ENCODE peak calls at places on chromosomes 12 and 14, in nine cellular contexts. One of them, this sample, is unnamed.

GRCh38 chr14:104551851-104552737 is 27.5 kb upstream of the C14orf180 start:
- DNase-seq in thoracic aorta: no peak
- DNase-seq in epithelial cell of proximal tubule: no peak
- DNase-seq in tibial artery: peak
- DNase-seq in left ventricle myocardium inferior: peak
- DNase-seq in B cell: peak
- DNase-seq in HL-60: no peak
- DNase-seq in cardiac muscle cell: no peak
- DNase-seq in H9: no peak
- DNase-seq in this sample: peak

GRCh38 chr12:91203610-91204009 is 21.0 kb upstream of the DCN start:
- DNase-seq in thoracic aorta: no peak
- DNase-seq in epithelial cell of proximal tubule: no peak
- DNase-seq in tibial artery: no peak
- DNase-seq in left ventricle myocardium inferior: no peak
- DNase-seq in B cell: no peak
- DNase-seq in HL-60: no peak
- DNase-seq in cardiac muscle cell: no peak
- DNase-seq in H9: no peak
- DNase-seq in this sample: no peak

GRCh38 chr12:32895688-32896437 is 714 bp downstream of the PKP2 start:
- DNase-seq in thoracic aorta: no peak
- DNase-seq in epithelial cell of proximal tubule: no peak
- DNase-seq in tibial artery: no peak
- DNase-seq in left ventricle myocardium inferior: peak
- DNase-seq in B cell: peak
- DNase-seq in HL-60: no peak
- DNase-seq in cardiac muscle cell: peak
- DNase-seq in H9: peak
- DNase-seq in this sample: no peak

GRCh38 chr12:124039276-124039675 is 66.3 kb downstream of the ZNF664 start:
- DNase-seq in thoracic aorta: no peak
- DNase-seq in epithelial cell of proximal tubule: no peak
- DNase-seq in tibial artery: no peak
- DNase-seq in left ventricle myocardium inferior: no peak
- DNase-seq in B cell: no peak
- DNase-seq in HL-60: no peak
- DNase-seq in cardiac muscle cell: peak
- DNase-seq in H9: no peak
- DNase-seq in this sample: no peak

GRCh38 chr14:36520601-36521525 is 831 bp upstream of the NKX2-1 start:
- DNase-seq in thoracic aorta: no peak
- DNase-seq in epithelial cell of proximal tubule: no peak
- DNase-seq in tibial artery: no peak
- DNase-seq in left ventricle myocardium inferior: no peak
- DNase-seq in B cell: peak
- DNase-seq in HL-60: no peak
- DNase-seq in cardiac muscle cell: peak
- DNase-seq in H9: peak
- DNase-seq in this sample: no peak

GRCh38 chr14:100585448-100586152 is 1.6 kb downstream of the BEGAIN start:
- DNase-seq in thoracic aorta: no peak
- DNase-seq in epithelial cell of proximal tubule: no peak
- DNase-seq in tibial artery: peak
- DNase-seq in left ventricle myocardium inferior: peak
- DNase-seq in B cell: no peak
- DNase-seq in HL-60: no peak
- DNase-seq in cardiac muscle cell: no peak
- DNase-seq in H9: no peak
- DNase-seq in this sample: peak

GRCh38 chr12:131229426-131230339 is 276.0 kb downstream of the ADGRD1 start:
- DNase-seq in thoracic aorta: no peak
- DNase-seq in epithelial cell of proximal tubule: no peak
- DNase-seq in tibial artery: no peak
- DNase-seq in left ventricle myocardium inferior: peak
- DNase-seq in B cell: no peak
- DNase-seq in HL-60: no peak
- DNase-seq in cardiac muscle cell: no peak
- DNase-seq in H9: peak
- DNase-seq in this sample: peak

GRCh38 chr14:71602524-71602923 is 329.7 kb upstream of the RGS6 start:
- DNase-seq in thoracic aorta: no peak
- DNase-seq in epithelial cell of proximal tubule: no peak
- DNase-seq in tibial artery: no peak
- DNase-seq in left ventricle myocardium inferior: no peak
- DNase-seq in B cell: no peak
- DNase-seq in HL-60: no peak
- DNase-seq in cardiac muscle cell: no peak
- DNase-seq in H9: no peak
- DNase-seq in this sample: no peak

GRCh38 chr14:95531473-95531872 is 3.4 kb upstream of the GLRX5 start:
- DNase-seq in thoracic aorta: no peak
- DNase-seq in epithelial cell of proximal tubule: no peak
- DNase-seq in tibial artery: no peak
- DNase-seq in left ventricle myocardium inferior: no peak
- DNase-seq in B cell: no peak
- DNase-seq in HL-60: no peak
- DNase-seq in cardiac muscle cell: peak
- DNase-seq in H9: no peak
- DNase-seq in this sample: no peak

GRCh38 chr12:19739195-19739776 is 300.0 kb downstream of the AEBP2 start:
- DNase-seq in thoracic aorta: peak
- DNase-seq in epithelial cell of proximal tubule: no peak
- DNase-seq in tibial artery: no peak
- DNase-seq in left ventricle myocardium inferior: no peak
- DNase-seq in B cell: no peak
- DNase-seq in HL-60: no peak
- DNase-seq in cardiac muscle cell: peak
- DNase-seq in H9: no peak
- DNase-seq in this sample: no peak

GRCh38 chr12:12715128-12715458 is 2.1 kb upstream of the CDKN1B start:
- DNase-seq in thoracic aorta: no peak
- DNase-seq in epithelial cell of proximal tubule: no peak
- DNase-seq in tibial artery: no peak
- DNase-seq in left ventricle myocardium inferior: no peak
- DNase-seq in B cell: no peak
- DNase-seq in HL-60: no peak
- DNase-seq in cardiac muscle cell: no peak
- DNase-seq in H9: no peak
- DNase-seq in this sample: no peak

GRCh38 chr12:85002778-85003296 is 33.2 kb downstream of the TSPAN19 start:
- DNase-seq in thoracic aorta: no peak
- DNase-seq in epithelial cell of proximal tubule: no peak
- DNase-seq in tibial artery: no peak
- DNase-seq in left ventricle myocardium inferior: no peak
- DNase-seq in B cell: no peak
- DNase-seq in HL-60: no peak
- DNase-seq in cardiac muscle cell: no peak
- DNase-seq in H9: no peak
- DNase-seq in this sample: no peak
- TF ChIP-seq CTCF in thoracic aorta: no peak
- TF ChIP-seq CTCF in epithelial cell of proximal tubule: no peak
- TF ChIP-seq CTCF in tibial artery: no peak
- TF ChIP-seq CTCF in left ventricle myocardium inferior: no peak
- TF ChIP-seq CTCF in B cell: no peak
- TF ChIP-seq CTCF in HL-60: no peak
- TF ChIP-seq CTCF in cardiac muscle cell: no peak
- TF ChIP-seq CTCF in H9: no peak
- TF ChIP-seq CTCF in this sample: no peak

GRCh38 chr12:26058308-26058707 is 66.5 kb downstream of the BHLHE41 start:
- DNase-seq in thoracic aorta: no peak
- DNase-seq in epithelial cell of proximal tubule: no peak
- DNase-seq in tibial artery: no peak
- DNase-seq in left ventricle myocardium inferior: no peak
- DNase-seq in B cell: no peak
- DNase-seq in HL-60: no peak
- DNase-seq in cardiac muscle cell: no peak
- DNase-seq in H9: no peak
- DNase-seq in this sample: no peak
- TF ChIP-seq CTCF in thoracic aorta: no peak
- TF ChIP-seq CTCF in epithelial cell of proximal tubule: peak
- TF ChIP-seq CTCF in tibial artery: no peak
- TF ChIP-seq CTCF in left ventricle myocardium inferior: no peak
- TF ChIP-seq CTCF in B cell: no peak
- TF ChIP-seq CTCF in HL-60: no peak
- TF ChIP-seq CTCF in cardiac muscle cell: no peak
- TF ChIP-seq CTCF in H9: peak
- TF ChIP-seq CTCF in this sample: peak

GRCh38 chr14:53478174-53478573 is 325.1 kb upstream of the DDHD1 start:
- DNase-seq in thoracic aorta: no peak
- DNase-seq in epithelial cell of proximal tubule: no peak
- DNase-seq in tibial artery: no peak
- DNase-seq in left ventricle myocardium inferior: no peak
- DNase-seq in B cell: no peak
- DNase-seq in HL-60: no peak
- DNase-seq in cardiac muscle cell: no peak
- DNase-seq in H9: no peak
- DNase-seq in this sample: no peak

GRCh38 chr14:53472306-53472705 is 319.2 kb upstream of the DDHD1 start:
- DNase-seq in thoracic aorta: no peak
- DNase-seq in epithelial cell of proximal tubule: no peak
- DNase-seq in tibial artery: no peak
- DNase-seq in left ventricle myocardium inferior: no peak
- DNase-seq in B cell: no peak
- DNase-seq in HL-60: no peak
- DNase-seq in cardiac muscle cell: no peak
- DNase-seq in H9: no peak
- DNase-seq in this sample: no peak

GRCh38 chr14:53470351-53471043 is 317.4 kb upstream of the DDHD1 start:
- DNase-seq in thoracic aorta: no peak
- DNase-seq in epithelial cell of proximal tubule: no peak
- DNase-seq in tibial artery: no peak
- DNase-seq in left ventricle myocardium inferior: peak
- DNase-seq in B cell: no peak
- DNase-seq in HL-60: no peak
- DNase-seq in cardiac muscle cell: peak
- DNase-seq in H9: no peak
- DNase-seq in this sample: no peak

GRCh38 chr14:53468876-53469275 is 315.8 kb upstream of the DDHD1 start:
- DNase-seq in thoracic aorta: no peak
- DNase-seq in epithelial cell of proximal tubule: no peak
- DNase-seq in tibial artery: no peak
- DNase-seq in left ventricle myocardium inferior: no peak
- DNase-seq in B cell: no peak
- DNase-seq in HL-60: no peak
- DNase-seq in cardiac muscle cell: no peak
- DNase-seq in H9: no peak
- DNase-seq in this sample: no peak

DNA sequence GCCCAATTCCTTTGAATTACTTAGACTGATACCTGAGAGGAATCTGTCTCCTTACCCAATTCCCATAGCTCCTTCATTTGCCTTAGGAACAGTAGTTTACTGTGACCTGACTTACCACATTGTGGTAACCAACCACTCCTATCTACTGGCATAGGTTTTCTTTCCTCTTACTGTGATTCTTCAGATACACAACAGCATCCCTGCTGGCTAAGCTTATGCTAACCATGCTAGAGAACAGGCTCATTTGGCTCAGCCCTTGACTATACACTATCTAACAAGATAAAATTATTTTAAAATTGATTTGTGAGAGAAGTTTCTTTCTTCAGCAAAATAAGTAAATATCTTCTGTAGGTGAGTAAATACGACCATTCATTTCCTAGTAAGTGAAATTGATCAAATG is 320.4 kb upstream of the DDHD1 start:
- DNase-seq in thoracic aorta: no peak
- DNase-seq in epithelial cell of proximal tubule: no peak
- DNase-seq in tibial artery: no peak
- DNase-seq in left ventricle myocardium inferior: no peak
- DNase-seq in B cell: no peak
- DNase-seq in HL-60: no peak
- DNase-seq in cardiac muscle cell: no peak
- DNase-seq in H9: no peak
- DNase-seq in this sample: no peak
- TF ChIP-seq CTCF in thoracic aorta: no peak
- TF ChIP-seq CTCF in epithelial cell of proximal tubule: peak
- TF ChIP-seq CTCF in tibial artery: no peak
- TF ChIP-seq CTCF in left ventricle myocardium inferior: no peak
- TF ChIP-seq CTCF in B cell: no peak
- TF ChIP-seq CTCF in HL-60: no peak
- TF ChIP-seq CTCF in cardiac muscle cell: no peak
- TF ChIP-seq CTCF in H9: peak
- TF ChIP-seq CTCF in this sample: no peak

GRCh38 chr12:120358412-120359158 is 10.4 kb downstream of the MSI1 start:
- DNase-seq in thoracic aorta: no peak
- DNase-seq in epithelial cell of proximal tubule: no peak
- DNase-seq in tibial artery: peak
- DNase-seq in left ventricle myocardium inferior: no peak
- DNase-seq in B cell: no peak
- DNase-seq in HL-60: no peak
- DNase-seq in cardiac muscle cell: no peak
- DNase-seq in H9: peak
- DNase-seq in this sample: no peak

GRCh38 chr12:120357104-120357503 is 11.9 kb downstream of the MSI1 start:
- DNase-seq in thoracic aorta: no peak
- DNase-seq in epithelial cell of proximal tubule: no peak
- DNase-seq in tibial artery: no peak
- DNase-seq in left ventricle myocardium inferior: no peak
- DNase-seq in B cell: no peak
- DNase-seq in HL-60: no peak
- DNase-seq in cardiac muscle cell: no peak
- DNase-seq in H9: no peak
- DNase-seq in this sample: no peak

GRCh38 chr12:120353556-120354317 is 15.2 kb downstream of the MSI1 start:
- DNase-seq in thoracic aorta: no peak
- DNase-seq in epithelial cell of proximal tubule: no peak
- DNase-seq in tibial artery: no peak
- DNase-seq in left ventricle myocardium inferior: no peak
- DNase-seq in B cell: no peak
- DNase-seq in HL-60: no peak
- DNase-seq in cardiac muscle cell: no peak
- DNase-seq in H9: no peak
- DNase-seq in this sample: no peak

GRCh38 chr12:120359159-120359527 is 9.8 kb downstream of the MSI1 start:
- DNase-seq in thoracic aorta: no peak
- DNase-seq in epithelial cell of proximal tubule: no peak
- DNase-seq in tibial artery: no peak
- DNase-seq in left ventricle myocardium inferior: no peak
- DNase-seq in B cell: no peak
- DNase-seq in HL-60: no peak
- DNase-seq in cardiac muscle cell: no peak
- DNase-seq in H9: no peak
- DNase-seq in this sample: no peak

DNA sequence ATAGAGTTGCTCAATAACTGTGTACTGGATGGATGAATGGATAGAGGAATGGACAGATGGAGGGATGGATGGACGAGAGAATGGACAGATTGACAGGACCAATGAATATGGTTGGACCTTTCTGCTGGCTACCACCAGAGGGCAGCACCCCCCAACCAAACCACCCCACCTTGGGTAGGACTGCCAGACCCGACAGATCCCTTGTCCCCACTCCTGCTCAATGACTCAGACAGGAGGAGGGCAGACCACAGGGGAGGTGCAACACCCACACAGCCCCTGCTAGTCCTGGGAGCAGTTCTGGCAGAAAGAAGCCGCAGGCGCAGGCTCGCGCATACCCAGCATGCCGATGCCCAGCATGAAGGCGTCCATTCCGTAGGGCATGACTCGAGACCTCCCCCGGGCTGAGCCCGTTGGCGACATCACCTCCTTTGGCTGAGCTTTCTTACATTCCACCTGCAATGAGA is 12.4 kb downstream of the MSI1 start:
- DNase-seq in thoracic aorta: no peak
- DNase-seq in epithelial cell of proximal tubule: peak
- DNase-seq in tibial artery: peak
- DNase-seq in left ventricle myocardium inferior: peak
- DNase-seq in B cell: peak
- DNase-seq in HL-60: peak
- DNase-seq in cardiac muscle cell: peak
- DNase-seq in H9: peak
- DNase-seq in this sample: no peak
- TF ChIP-seq CTCF in thoracic aorta: peak
- TF ChIP-seq CTCF in epithelial cell of proximal tubule: peak
- TF ChIP-seq CTCF in tibial artery: peak
- TF ChIP-seq CTCF in left ventricle myocardium inferior: peak
- TF ChIP-seq CTCF in B cell: peak
- TF ChIP-seq CTCF in HL-60: peak
- TF ChIP-seq CTCF in cardiac muscle cell: peak
- TF ChIP-seq CTCF in H9: peak
- TF ChIP-seq CTCF in this sample: peak

This sample was measured in chondrocyte.